ENCODE peak calls at places on chromosomes 6 and 20, in eight cellular contexts. C, M, I, W, X, Z, F and B are unnamed samples.
A peak's percentile ranks its signal among the peaks of the same experiment; 100 is the strongest.

GRCh38 chr6:148497717-148498116 is 155.1 kb downstream of the SASH1 start:
- DNase-seq in I (no peak), X (no peak), M (no peak), Z (no peak), W (no peak), C (no peak), F (no peak), B (no peak)

GRCh38 chr6:144986271-144986670 is 701.1 kb downstream of the UTRN start:
- DNase-seq in I (no peak), W (no peak), Z (no peak), F (no peak), X (no peak), C (no peak), M (no peak), B (no peak)

GRCh38 chr6:36362551-36363389 is 24.7 kb downstream of the ETV7 start:
- DNase-seq in Z (no peak), I (no peak), M (no peak), X (no peak), W (no peak), F (no peak), C (no peak), B (no peak)

GRCh38 chr20:62390306-62391164 is 3.6 kb downstream of the RPS21 start:
- DNase-seq in I (no peak), M (no peak), W (no peak), F (no peak), X (no peak), C (no peak), Z (no peak), B (no peak)

GRCh38 chr20:32516985-32517873 is 67.9 kb downstream of the NOL4L start:
- DNase-seq in M (no peak), F (no peak), C (no peak), I (peak; percentile 48), Z (no peak), W (no peak), X (peak; percentile 57), B (no peak)

GRCh38 chr6:167804281-167805013 is 22.3 kb upstream of the AFDN start:
- DNase-seq in I (no peak), M (no peak), C (no peak), X (no peak), Z (no peak), W (no peak), F (no peak), B (no peak)

GRCh38 chr6:24543683-24544082 is 48.9 kb downstream of the ALDH5A1 start:
- DNase-seq in F (no peak), X (no peak), I (no peak), W (no peak), C (peak; percentile 28), M (no peak), Z (no peak), B (no peak)

GRCh38 chr6:7697820-7698623 is 27.9 kb upstream of the BMP6 start:
- DNase-seq in Z (peak; percentile 32), M (no peak), I (peak; percentile 31), F (no peak), C (no peak), X (no peak), W (peak; percentile 13), B (peak; percentile 72)

GRCh38 chr6:64428186-64428585 is 792.6 kb downstream of the PHF3 start:
- DNase-seq in W (no peak), X (no peak), I (no peak), M (no peak), C (no peak), Z (no peak), F (no peak), B (no peak)

GRCh38 chr20:44188752-44189151 is 1.8 kb upstream of the JPH2 start:
- DNase-seq in Z (no peak), X (no peak), W (no peak), M (no peak), C (no peak), F (no peak), I (no peak), B (peak; percentile 80)

GRCh38 chr6:35552285-35552917 is 39.7 kb upstream of the TULP1 start:
- DNase-seq in M (no peak), C (peak; percentile 37), X (peak; percentile 60), F (peak; percentile 53), Z (peak; percentile 53), W (no peak), I (no peak), B (no peak)

GRCh38 chr6:43695078-43695966 is 7.7 kb upstream of the MRPS18A start:
- DNase-seq in X (no peak), W (no peak), Z (peak; percentile 88), I (peak; percentile 47), M (no peak), C (peak; percentile 42), F (no peak), B (no peak)

GRCh38 chr20:35976012-35976411 is 7.6 kb downstream of the CNBD2 start:
- DNase-seq in I (no peak), X (no peak), F (no peak), M (no peak), C (no peak), Z (no peak), W (no peak), B (no peak)

GRCh38 chr20:30503992-30504570 is 753.4 kb upstream of the DEFB115 start:
- DNase-seq in W (no peak), M (no peak), C (no peak), I (no peak), F (no peak), X (no peak), Z (no peak), B (no peak)

GRCh38 chr20:61257596-61257995 is 5.5 kb downstream of the CDH4 start:
- DNase-seq in X (no peak), M (no peak), F (no peak), C (no peak), W (no peak), Z (no peak), I (no peak), B (no peak)

GRCh38 chr6:37696220-37696840 is 1.4 kb downstream of the MDGA1 start:
- DNase-seq in M (peak; percentile 31), W (no peak), I (no peak), X (peak; percentile 71), Z (peak; percentile 31), C (no peak), F (no peak), B (no peak)

GRCh38 chr20:62297449-62298227 is 5.2 kb upstream of the ADRM1 start:
- DNase-seq in F (no peak), I (no peak), M (no peak), W (no peak), X (no peak), C (no peak), Z (no peak), B (no peak)

GRCh38 chr6:32415521-32416019 is 8.6 kb upstream of the BTNL2 start:
- DNase-seq in F (peak; percentile 56), W (peak; percentile 32), X (peak; percentile 86), M (peak; percentile 60), I (peak; percentile 71), C (peak; percentile 86), Z (peak; percentile 80), B (peak; percentile 84)

GRCh38 chr20:45407783-45408645 is at the start of gene DBNDD2:
- DNase-seq in F (no peak), X (peak; percentile 58), W (no peak), I (peak; percentile 71), Z (no peak), M (peak; percentile 40), C (no peak), B (no peak)
- H3K4me3 ChIP-seq in F (peak within 1 kb of the TSS; percentile 77), X (peak within 1 kb of the TSS; percentile 85), W (peak within 1 kb of the TSS; percentile 92), I (peak within 1 kb of the TSS; percentile 74), Z (peak within 1 kb of the TSS; percentile 63), M (peak within 1 kb of the TSS; percentile 96), C (peak within 1 kb of the TSS; percentile 76), B (peak within 1 kb of the TSS; percentile 93)

GRCh38 chr6:111973897-111974639 is 79.8 kb upstream of the CCN6 start:
- DNase-seq in I (no peak), F (no peak), C (no peak), Z (no peak), X (no peak), W (no peak), M (no peak), B (no peak)
- H3K4me3 ChIP-seq in I (no peak overlapping the region), F (no peak overlapping the region), C (no peak overlapping the region), Z (no peak overlapping the region), X (no peak overlapping the region), W (no peak overlapping the region), M (no peak overlapping the region), B (no peak overlapping the region)

GRCh38 chr20:1265916-1266166 is 253 bp upstream of the SNPH start:
- DNase-seq in Z (no peak), X (no peak), M (no peak), W (no peak), C (no peak), I (no peak), F (no peak), B (no peak)
- H3K4me3 ChIP-seq in Z (peak overlapping the region; percentile 99), X (peak overlapping the region; percentile 87), M (peak overlapping the region; percentile 90), W (peak overlapping the region; percentile 82), C (peak overlapping the region; percentile 65), I (peak overlapping the region; percentile 84), F (peak overlapping the region; percentile 64), B (peak overlapping the region; percentile 91)

GRCh38 chr20:64081620-64081964 is 1.7 kb downstream of the OPRL1 start:
- DNase-seq in M (no peak), C (no peak), Z (no peak), F (no peak), I (no peak), X (peak; percentile 42), W (no peak), B (no peak)

GRCh38 chr20:64080013-64080812 is at the start of gene OPRL1:
- DNase-seq in W (no peak), X (no peak), C (peak; percentile 52), M (no peak), F (no peak), Z (no peak), I (no peak), B (no peak)

GRCh38 chr20:64082126-64082638 is 2.0 kb downstream of the LKAAEAR1 start:
- DNase-seq in X (no peak), Z (no peak), C (no peak), F (no peak), W (no peak), I (no peak), M (no peak), B (no peak)

GRCh38 chr20:64079273-64080012 is at the start of gene RGS19:
- DNase-seq in M (peak; percentile 83), W (no peak), X (peak; percentile 93), F (peak; percentile 37), C (peak; percentile 71), I (peak; percentile 88), Z (peak; percentile 82), B (peak; percentile 85)

GRCh38 chr20:64080813-64081619 is 1.1 kb downstream of the OPRL1 start:
- DNase-seq in I (no peak), W (no peak), Z (no peak), M (no peak), X (peak; percentile 57), F (no peak), C (no peak), B (no peak)
- H3K4me3 ChIP-seq in I (no peak overlapping the region), W (peak overlapping the region; percentile 70), Z (peak overlapping the region; percentile 83), M (peak overlapping the region; percentile 84), X (no peak overlapping the region), F (no peak overlapping the region), C (peak overlapping the region; percentile 82), B (no peak overlapping the region)

GRCh38 chr20:54207053-54207742 is 689 bp upstream of the PFDN4 start:
- DNase-seq in F (no peak), W (no peak), M (no peak), I (no peak), Z (no peak), X (no peak), C (no peak), B (no peak)
- H3K4me3 ChIP-seq in F (peak overlapping the region; percentile 95), W (peak overlapping the region; percentile 88), M (peak overlapping the region; percentile 82), I (no peak overlapping the region), Z (peak overlapping the region; percentile 83), X (peak overlapping the region; percentile 90), C (peak overlapping the region; percentile 98), B (peak overlapping the region; percentile 83)